ENCODE peak calls at places on chromosomes 16 and 17, in six cellular contexts. E is hypothalamus; R is midbrain; P is neural progenitor cell; Z is stimulated activated CD4-positive, alpha-beta T cell treated with anti-CD3 and anti-CD28 coated beads, Interleukin-15, amount 100 ng/mL, for 1 hour; H is progenitor cell of endocrine pancreas. D is an unnamed sample.

GRCh38 chr17:63833741-63834373 is 6.4 kb upstream of the FTSJ3 start:
- DNase-seq in Z (no peak), E (no peak), P (no peak), R (no peak), H (no peak), D (no peak)

GRCh38 chr16:81823111-81823510 is 44.0 kb downstream of the PLCG2 start:
- DNase-seq in R (no peak), E (no peak), Z (no peak), P (no peak), H (no peak), D (no peak)

GRCh38 chr17:80477647-80478478 is 1.5 kb upstream of the NPTX1 start:
- DNase-seq in H (peak), P (peak), E (no peak), Z (peak), R (peak), D (no peak)

GRCh38 chr16:68732068-68732680 is 4.9 kb upstream of the CDH1 start:
- DNase-seq in H (no peak), E (no peak), P (peak), R (no peak), Z (no peak), D (no peak)

GRCh38 chr17:16934133-16934795 is 37.7 kb downstream of the TNFRSF13B start:
- DNase-seq in E (no peak), H (no peak), P (no peak), Z (no peak), R (no peak), D (no peak)

GRCh38 chr17:67998466-67998865 is 2.2 kb upstream of the C17orf58 start:
- DNase-seq in Z (no peak), R (no peak), H (no peak), P (no peak), E (no peak), D (no peak)

GRCh38 chr17:30559656-30560055 is 82.4 kb downstream of the GOSR1 start:
- DNase-seq in Z (no peak), R (no peak), H (no peak), P (no peak), E (no peak), D (no peak)

GRCh38 chr17:69501591-69502468 is 87.3 kb downstream of the MAP2K6 start:
- DNase-seq in R (peak), Z (no peak), E (no peak), P (peak), H (peak), D (peak)

GRCh38 chr17:64095144-64095882 is 34.6 kb downstream of the ERN1 start:
- DNase-seq in H (no peak), R (no peak), Z (no peak), P (no peak), E (no peak), D (no peak)

GRCh38 chr16:55474821-55475220 is 4.2 kb upstream of the MMP2 start:
- DNase-seq in Z (no peak), H (no peak), E (no peak), R (no peak), P (no peak), D (no peak)

GRCh38 chr17:48025904-48026502 is 11.6 kb downstream of the COPZ2 start:
- DNase-seq in E (no peak), H (no peak), Z (no peak), P (no peak), R (no peak), D (no peak)

GRCh38 chr16:72915331-72915730 is 132.6 kb downstream of the ZFHX3 start:
- DNase-seq in P (no peak), E (no peak), R (no peak), Z (no peak), H (no peak), D (no peak)

GRCh38 chr17:66573078-66573477 is 261.8 kb upstream of the CACNG5 start:
- DNase-seq in P (no peak), E (no peak), R (no peak), Z (no peak), H (no peak), D (no peak)

GRCh38 chr16:1331712-1332617 is 1.5 kb upstream of the BAIAP3 start:
- DNase-seq in P (peak), Z (no peak), H (peak), R (no peak), E (no peak), D (no peak)

GRCh38 chr17:21397341-21398050 is 21.3 kb downstream of the KCNJ12 start:
- DNase-seq in R (no peak), E (no peak), P (no peak), H (no peak), Z (no peak), D (no peak)

GRCh38 chr17:17805575-17805974 is 31.2 kb downstream of the SREBF1 start:
- DNase-seq in H (no peak), Z (no peak), E (no peak), P (no peak), R (no peak), D (no peak)

GRCh38 chr16:51418258-51418657 is 267.2 kb upstream of the SALL1 start:
- DNase-seq in P (peak), E (no peak), H (no peak), R (no peak), Z (no peak), D (no peak)

GRCh38 chr16:49548571-49548970 is 175.0 kb downstream of the C16orf78 start:
- DNase-seq in Z (no peak), R (no peak), H (no peak), E (no peak), P (no peak), D (no peak)

GRCh38 chr16:14263011-14263410 is 191.9 kb downstream of the MRTFB start:
- DNase-seq in H (no peak), R (peak), P (no peak), E (no peak), Z (no peak), D (no peak)

GRCh38 chr16:1296688-1297412 is 12.6 kb upstream of the UBE2I start:
- DNase-seq in P (no peak), R (no peak), H (no peak), E (no peak), Z (no peak), D (no peak)

GRCh38 chr17:63406689-63407330 is 39.3 kb downstream of the CYB561 start:
- DNase-seq in P (peak), Z (no peak), R (peak), E (peak), H (peak), D (peak)

GRCh38 chr17:7897090-7897489 is 8.5 kb downstream of the CHD3 start:
- DNase-seq in Z (no peak), H (no peak), E (no peak), P (no peak), R (no peak), D (no peak)

GRCh38 chr17:80716986-80717385 is 172.3 kb downstream of the RPTOR start:
- DNase-seq in H (no peak), R (no peak), Z (no peak), E (no peak), P (no peak), D (no peak)

GRCh38 chr16:84483882-84484565 is 20.4 kb downstream of the MEAK7 start:
- DNase-seq in H (no peak), P (no peak), Z (no peak), E (no peak), R (no peak), D (no peak)

GRCh38 chr16:88532434-88533241 is 37.6 kb upstream of the ZC3H18 start:
- DNase-seq in Z (no peak), H (peak), E (no peak), R (no peak), P (no peak), D (no peak)

GRCh38 chr17:19292377-19292711 is 55.2 kb downstream of the EPN2 start:
- DNase-seq in R (no peak), P (no peak), E (no peak), H (no peak), Z (no peak), D (no peak)

GRCh38 chr16:87344931-87345631 is 27.9 kb upstream of the C16orf95 start:
- DNase-seq in H (no peak), R (no peak), Z (peak), P (no peak), E (no peak), D (no peak)

GRCh38 chr17:31415640-31416502 is 24.4 kb downstream of the RAB11FIP4 start:
- DNase-seq in R (no peak), P (no peak), Z (no peak), E (no peak), H (no peak), D (no peak)

GRCh38 chr17:65698381-65699061 is 137.1 kb upstream of the AXIN2 start:
- DNase-seq in H (no peak), E (no peak), R (no peak), Z (no peak), P (peak), D (no peak)

D was measured in NCI-H446.